ENCODE peak calls at places on chromosomes 1 and 21, in four cellular contexts. A is K562, B is GM12878, H is HepG2. L is an unnamed sample.

GRCh38 chr1:20477355-20478071 is 8.5 kb downstream of the CAMK2N1 start:
- DNase-seq in A (no peak), B (no peak), H (no peak), L (no peak)

GRCh38 chr1:9269078-9269501 is 23.6 kb upstream of the SPSB1 start:
- DNase-seq in A (no peak), B (no peak), H (no peak), L (no peak)

GRCh38 chr21:43323244-43324005 is 103.5 kb downstream of the SIK1 start:
- DNase-seq in A (no peak), B (no peak), H (no peak), L (no peak)

GRCh38 chr1:37133276-37134145 is 99.2 kb upstream of the GRIK3 start:
- DNase-seq in A (no peak), B (no peak), H (no peak), L (no peak)

GRCh38 chr1:232211149-232211548 is 418.8 kb downstream of the SIPA1L2 start:
- DNase-seq in A (no peak), B (no peak), H (peak), L (peak)

GRCh38 chr1:51044834-51045233 is 57.2 kb upstream of the C1orf185 start:
- DNase-seq in A (no peak), B (no peak), H (no peak), L (no peak)

GRCh38 chr1:24896176-24896575 is 33.9 kb downstream of the RUNX3 start:
- DNase-seq in A (no peak), B (no peak), H (no peak), L (no peak)

GRCh38 chr1:101526813-101527212 is 290.0 kb downstream of the S1PR1 start:
- DNase-seq in A (no peak), B (no peak), H (no peak), L (no peak)

GRCh38 chr1:184745929-184746583 is 8.6 kb downstream of the EDEM3 start:
- DNase-seq in A (no peak), B (peak), H (peak), L (no peak)

GRCh38 chr1:225950905-225951351 is 9.9 kb upstream of the LEFTY2 start:
- DNase-seq in A (peak), B (no peak), H (no peak), L (peak)

GRCh38 chr1:216566809-216567208 is 143.6 kb upstream of the USH2A start:
- DNase-seq in A (no peak), B (no peak), H (no peak), L (peak)

GRCh38 chr1:95067069-95067468 is 5.7 kb downstream of the ALG14 start:
- DNase-seq in A (no peak), B (no peak), H (peak), L (no peak)

GRCh38 chr1:210385228-210385627 is 56.5 kb downstream of the HHAT start:
- DNase-seq in A (no peak), B (no peak), H (peak), L (no peak)

GRCh38 chr1:3577300-3577699 is 34.0 kb downstream of the MEGF6 start:
- DNase-seq in A (no peak), B (no peak), H (no peak), L (no peak)

GRCh38 chr1:29125237-29125641 is 1.5 kb upstream of the TMEM200B start:
- DNase-seq in A (no peak), B (no peak), H (no peak), L (no peak)

GRCh38 chr1:209367031-209367813 is 216.3 kb upstream of the CAMK1G start:
- DNase-seq in A (no peak), B (no peak), H (no peak), L (no peak)

GRCh38 chr1:5779608-5780323 is 212.5 kb downstream of the NPHP4 start:
- DNase-seq in A (no peak), B (no peak), H (no peak), L (no peak)

GRCh38 chr1:9536301-9536700 is 3.0 kb upstream of the SLC25A33 start:
- DNase-seq in A (no peak), B (no peak), H (no peak), L (no peak)

GRCh38 chr1:67674260-67675011 is 10.6 kb upstream of the GADD45A start:
- DNase-seq in A (no peak), B (no peak), H (no peak), L (no peak)

GRCh38 chr21:17427157-17427556 is 85.7 kb upstream of the CXADR start:
- DNase-seq in A (no peak), B (no peak), H (no peak), L (no peak)

GRCh38 chr1:246503341-246503740 is 3.7 kb downstream of the SMYD3 start:
- DNase-seq in A (no peak), B (no peak), H (no peak), L (no peak)

GRCh38 chr1:118487091-118487490 is 302.1 kb upstream of the SPAG17 start:
- DNase-seq in A (no peak), B (no peak), H (no peak), L (no peak)

GRCh38 chr1:43835141-43836021 is 98.2 kb upstream of the ARTN start:
- DNase-seq in A (peak), B (no peak), H (no peak), L (no peak)

GRCh38 chr1:25080294-25081209 is 150.5 kb upstream of the RUNX3 start:
- DNase-seq in A (peak), B (no peak), H (no peak), L (no peak)

GRCh38 chr1:72371259-72372035 is 89.1 kb upstream of the NEGR1 start:
- DNase-seq in A (no peak), B (no peak), H (no peak), L (no peak)

GRCh38 chr1:222749927-222750326 is 12.9 kb downstream of the FAM177B start:
- DNase-seq in A (no peak), B (no peak), H (no peak), L (no peak)

GRCh38 chr1:65339866-65340483 is 30.6 kb downstream of the DNAJC6 start:
- DNase-seq in A (peak), B (no peak), H (peak), L (no peak)

DNA sequence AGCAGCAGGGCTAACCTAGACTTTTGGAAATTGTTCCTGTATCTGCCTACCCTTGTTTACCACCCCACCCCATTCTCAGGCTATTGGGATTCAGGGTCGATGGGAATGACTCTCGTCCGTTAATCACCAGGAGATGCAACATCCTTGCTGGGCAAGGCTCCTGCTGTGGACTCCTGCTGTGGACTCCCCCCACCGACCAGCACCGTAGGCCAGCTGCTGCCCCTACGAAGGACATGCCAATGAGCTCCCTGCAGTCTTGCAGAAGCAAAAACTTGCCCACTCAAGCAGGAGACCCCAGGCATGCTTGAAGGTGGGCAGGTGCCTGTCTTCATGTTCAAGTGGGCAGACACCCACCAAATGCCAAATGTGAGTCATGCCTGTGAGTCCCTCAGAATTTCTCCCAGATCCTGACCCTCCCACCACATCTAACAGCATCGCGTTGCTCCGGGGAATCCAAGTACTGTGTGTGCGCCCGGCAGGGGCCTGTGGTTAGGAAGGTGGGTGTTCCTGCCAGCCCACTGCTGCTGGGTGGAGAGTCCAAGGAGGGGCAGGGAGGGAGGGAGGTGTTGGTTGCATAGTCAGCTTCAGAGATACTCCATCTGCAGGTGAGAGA is 41.7 kb upstream of the SOX13 start:
- DNase-seq in A (no peak), B (no peak), H (no peak), L (no peak)
- TF ChIP-seq TARDBP in A (no peak), B (no peak), H (no peak), L (no peak)

GRCh38 chr21:34889287-34889536 is 159.9 kb downstream of the RUNX1 start:
- DNase-seq in A (no peak), B (no peak), H (peak), L (peak)
- TF ChIP-seq SP1 in A (no peak), B (no peak), H (no peak), L (no peak)

GRCh38 chr1:207268337-207268736 is 53.1 kb upstream of the CD55 start:
- DNase-seq in A (no peak), B (no peak), H (no peak), L (no peak)

GRCh38 chr1:207264663-207265270 is 56.7 kb upstream of the CD55 start:
- DNase-seq in A (no peak), B (no peak), H (no peak), L (no peak)

DNA sequence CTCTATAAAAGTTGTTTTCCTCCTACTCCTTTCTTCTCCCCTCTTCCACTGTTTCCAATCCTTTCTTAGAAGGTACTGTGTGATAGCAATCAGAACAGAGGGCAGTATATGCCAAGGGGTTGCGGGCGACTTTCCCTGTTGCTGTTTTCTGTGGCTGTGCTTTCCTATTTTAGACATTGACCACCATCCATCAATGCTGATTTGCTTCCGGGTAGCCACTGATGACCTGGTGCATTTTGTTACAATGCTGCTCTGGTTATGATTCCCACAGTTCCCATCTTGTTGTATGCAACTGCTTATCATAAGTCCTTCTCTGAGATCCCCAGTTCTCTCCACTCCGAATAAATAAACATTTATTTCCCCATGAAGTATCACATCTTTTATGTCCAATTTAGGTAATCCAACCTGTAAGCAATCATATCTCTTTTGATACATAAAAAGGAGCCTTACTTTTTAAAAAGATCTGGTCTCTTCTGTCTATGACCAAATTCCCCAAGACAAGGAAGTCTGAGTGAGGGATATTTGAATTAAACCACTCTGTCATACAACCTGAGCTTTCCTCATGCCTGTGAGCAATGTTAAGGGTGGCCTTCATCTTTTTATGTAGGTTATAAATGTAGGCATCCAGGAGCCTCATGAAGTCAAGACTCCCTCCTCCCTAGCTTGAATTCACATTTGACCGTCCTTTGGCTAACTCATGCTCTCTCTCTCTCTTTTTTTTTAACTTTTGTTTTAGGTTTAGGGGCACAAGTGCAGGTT is 52.5 kb upstream of the CD55 start:
- DNase-seq in A (peak), B (no peak), H (no peak), L (no peak)
- TF ChIP-seq BHLHE40 in A (no peak), B (no peak), H (no peak), L (no peak)

DNA sequence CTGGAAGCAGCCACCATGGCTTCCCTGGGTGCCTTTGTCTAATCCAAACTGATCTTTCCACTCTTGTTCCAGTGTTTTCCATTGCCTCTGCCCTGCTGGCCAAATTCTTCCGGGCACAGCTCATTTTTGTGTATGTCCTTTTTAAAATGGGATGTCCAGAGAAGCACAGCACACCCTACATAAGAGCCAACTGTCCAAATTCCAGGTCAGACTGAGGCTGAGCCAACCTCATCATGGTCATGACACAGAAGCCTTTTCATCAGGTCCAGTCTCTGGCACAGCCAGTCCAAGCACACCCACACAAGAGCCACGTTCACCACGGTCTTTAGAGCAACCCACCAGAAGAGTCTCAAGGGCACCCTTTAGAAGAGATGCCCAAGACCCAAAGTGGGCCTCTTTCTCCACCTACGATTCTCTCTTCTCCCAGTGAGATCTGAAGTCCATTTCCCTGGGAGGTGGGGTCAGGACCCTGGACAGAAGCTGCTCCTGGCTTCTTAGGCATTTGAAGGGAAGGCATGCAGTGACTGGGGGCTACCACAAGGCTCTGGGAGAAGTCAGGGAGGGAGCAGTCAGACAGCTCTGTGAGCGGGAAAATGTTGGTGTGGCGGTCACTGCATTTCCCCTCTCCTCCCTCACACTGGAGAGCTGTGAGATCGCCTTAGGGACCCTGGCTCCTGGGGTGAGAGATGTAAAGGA is 53.2 kb downstream of the SYT2 start:
- DNase-seq in A (peak), B (no peak), H (peak), L (peak)
- TF ChIP-seq TARDBP in A (no peak), B (no peak), H (no peak), L (no peak)